ENCODE peak calls at places on chromosomes 16 and 17, in seven cellular contexts. One of them, this sample, is unnamed.

GRCh38 chr17:57215317-57215716 is 41.0 kb upstream of the MSI2 start:
- DNase-seq in HepG2: no peak
- DNase-seq in HCT116: no peak
- DNase-seq in K562: peak
- DNase-seq in H1: no peak
- DNase-seq in GM12878: no peak
- DNase-seq in SK-N-SH: no peak
- DNase-seq in this sample: no peak

GRCh38 chr17:75063201-75063600 is 16.2 kb downstream of the KCTD2 start:
- DNase-seq in K562: no peak
- DNase-seq in HCT116: no peak
- DNase-seq in HepG2: no peak
- DNase-seq in H1: no peak
- DNase-seq in GM12878: no peak
- DNase-seq in SK-N-SH: no peak
- DNase-seq in this sample: no peak

GRCh38 chr16:19223235-19223847 is 55.3 kb downstream of the SYT17 start:
- DNase-seq in GM12878: no peak
- DNase-seq in HepG2: peak
- DNase-seq in SK-N-SH: no peak
- DNase-seq in H1: peak
- DNase-seq in K562: peak
- DNase-seq in HCT116: peak
- DNase-seq in this sample: no peak

GRCh38 chr17:14926526-14927122 is 338.5 kb downstream of the PMP22 start:
- DNase-seq in H1: peak
- DNase-seq in SK-N-SH: peak
- DNase-seq in HepG2: peak
- DNase-seq in GM12878: no peak
- DNase-seq in HCT116: peak
- DNase-seq in K562: peak
- DNase-seq in this sample: peak

GRCh38 chr17:9644910-9645751 is at the start of gene USP43:
- DNase-seq in K562: peak
- DNase-seq in HCT116: peak
- DNase-seq in GM12878: no peak
- DNase-seq in SK-N-SH: peak
- DNase-seq in HepG2: peak
- DNase-seq in H1: peak
- DNase-seq in this sample: peak

GRCh38 chr17:79991924-79992656 is 43.6 kb downstream of the TBC1D16 start:
- DNase-seq in HepG2: peak
- DNase-seq in GM12878: no peak
- DNase-seq in H1: no peak
- DNase-seq in SK-N-SH: no peak
- DNase-seq in HCT116: no peak
- DNase-seq in K562: no peak
- DNase-seq in this sample: peak

GRCh38 chr17:69058165-69058564 is 2.6 kb downstream of the ABCA9 start:
- DNase-seq in SK-N-SH: no peak
- DNase-seq in HCT116: peak
- DNase-seq in K562: peak
- DNase-seq in H1: no peak
- DNase-seq in GM12878: no peak
- DNase-seq in HepG2: peak
- DNase-seq in this sample: no peak

GRCh38 chr16:84832488-84833141 is 12.8 kb downstream of the CRISPLD2 start:
- DNase-seq in K562: no peak
- DNase-seq in SK-N-SH: no peak
- DNase-seq in HCT116: no peak
- DNase-seq in HepG2: no peak
- DNase-seq in H1: no peak
- DNase-seq in GM12878: no peak
- DNase-seq in this sample: no peak

GRCh38 chr17:44010966-44011647 is 3.7 kb downstream of the TMEM101 start:
- DNase-seq in H1: no peak
- DNase-seq in K562: no peak
- DNase-seq in HepG2: no peak
- DNase-seq in GM12878: no peak
- DNase-seq in HCT116: no peak
- DNase-seq in SK-N-SH: no peak
- DNase-seq in this sample: no peak

GRCh38 chr17:66580178-66580577 is 254.7 kb upstream of the CACNG5 start:
- DNase-seq in HCT116: no peak
- DNase-seq in SK-N-SH: no peak
- DNase-seq in HepG2: peak
- DNase-seq in H1: no peak
- DNase-seq in K562: no peak
- DNase-seq in GM12878: no peak
- DNase-seq in this sample: no peak

GRCh38 chr17:65177901-65178300 is 40.7 kb downstream of the RGS9 start:
- DNase-seq in GM12878: no peak
- DNase-seq in HCT116: no peak
- DNase-seq in H1: no peak
- DNase-seq in SK-N-SH: no peak
- DNase-seq in K562: no peak
- DNase-seq in HepG2: no peak
- DNase-seq in this sample: no peak

GRCh38 chr16:3094289-3095027 is 4.6 kb downstream of the ZSCAN10 start:
- DNase-seq in K562: peak
- DNase-seq in GM12878: no peak
- DNase-seq in HCT116: peak
- DNase-seq in H1: peak
- DNase-seq in HepG2: peak
- DNase-seq in SK-N-SH: peak
- DNase-seq in this sample: peak

GRCh38 chr17:16519021-16519420 is 27.0 kb upstream of the LRRC75A start:
- DNase-seq in SK-N-SH: no peak
- DNase-seq in HCT116: no peak
- DNase-seq in HepG2: no peak
- DNase-seq in H1: no peak
- DNase-seq in GM12878: no peak
- DNase-seq in K562: no peak
- DNase-seq in this sample: no peak

GRCh38 chr16:79845734-79846135 is 245.2 kb upstream of the MAF start:
- DNase-seq in GM12878: no peak
- DNase-seq in HepG2: no peak
- DNase-seq in K562: peak
- DNase-seq in SK-N-SH: no peak
- DNase-seq in HCT116: no peak
- DNase-seq in H1: no peak
- DNase-seq in this sample: no peak

GRCh38 chr17:28807925-28808641 is 34.5 kb downstream of the FAM222B start:
- DNase-seq in HepG2: peak
- DNase-seq in K562: peak
- DNase-seq in H1: no peak
- DNase-seq in HCT116: peak
- DNase-seq in SK-N-SH: no peak
- DNase-seq in GM12878: no peak
- DNase-seq in this sample: peak

GRCh38 chr17:38851434-38851833 is 2.1 kb downstream of the RPL23 start:
- DNase-seq in SK-N-SH: no peak
- DNase-seq in HCT116: no peak
- DNase-seq in GM12878: no peak
- DNase-seq in H1: no peak
- DNase-seq in K562: no peak
- DNase-seq in HepG2: no peak
- DNase-seq in this sample: no peak

GRCh38 chr17:67412057-67412456 is 35.0 kb downstream of the PITPNC1 start:
- DNase-seq in H1: no peak
- DNase-seq in SK-N-SH: no peak
- DNase-seq in K562: no peak
- DNase-seq in HCT116: no peak
- DNase-seq in HepG2: no peak
- DNase-seq in GM12878: no peak
- DNase-seq in this sample: no peak

GRCh38 chr17:57257213-57257873 is 1.0 kb downstream of the MSI2 start:
- DNase-seq in HCT116: no peak
- DNase-seq in K562: peak
- DNase-seq in H1: peak
- DNase-seq in SK-N-SH: peak
- DNase-seq in HepG2: no peak
- DNase-seq in GM12878: no peak
- DNase-seq in this sample: no peak

DNA sequence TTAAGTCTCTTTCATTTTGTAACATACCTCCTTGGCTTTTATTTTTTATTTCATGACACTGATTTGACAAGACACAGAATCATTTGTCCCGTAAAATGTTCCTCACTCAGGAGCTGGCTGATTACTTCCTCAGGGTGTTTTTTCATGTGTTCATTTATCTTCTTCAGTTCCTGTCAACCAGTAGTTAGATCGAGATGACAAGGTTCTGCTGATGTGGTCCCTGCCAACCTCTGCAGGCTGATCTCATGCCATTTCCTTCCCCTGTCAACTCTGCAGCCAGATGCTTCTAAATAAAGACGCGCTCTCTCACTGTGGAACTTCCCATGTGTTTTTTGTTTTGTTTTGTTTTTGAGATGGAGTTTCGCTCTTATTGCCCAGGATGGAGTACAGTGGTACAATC is 8.1 kb upstream of the CXCL16 start:
- DNase-seq in HepG2: no peak
- DNase-seq in GM12878: no peak
- DNase-seq in H1: no peak
- DNase-seq in HCT116: no peak
- DNase-seq in SK-N-SH: peak
- DNase-seq in K562: no peak
- DNase-seq in this sample: no peak
- TF ChIP-seq JUND in HepG2: no peak
- TF ChIP-seq JUND in GM12878: no peak
- TF ChIP-seq JUND in H1: no peak
- TF ChIP-seq JUND in HCT116: no peak
- TF ChIP-seq JUND in SK-N-SH: no peak
- TF ChIP-seq JUND in K562: no peak
- TF ChIP-seq JUND in this sample: no peak

DNA sequence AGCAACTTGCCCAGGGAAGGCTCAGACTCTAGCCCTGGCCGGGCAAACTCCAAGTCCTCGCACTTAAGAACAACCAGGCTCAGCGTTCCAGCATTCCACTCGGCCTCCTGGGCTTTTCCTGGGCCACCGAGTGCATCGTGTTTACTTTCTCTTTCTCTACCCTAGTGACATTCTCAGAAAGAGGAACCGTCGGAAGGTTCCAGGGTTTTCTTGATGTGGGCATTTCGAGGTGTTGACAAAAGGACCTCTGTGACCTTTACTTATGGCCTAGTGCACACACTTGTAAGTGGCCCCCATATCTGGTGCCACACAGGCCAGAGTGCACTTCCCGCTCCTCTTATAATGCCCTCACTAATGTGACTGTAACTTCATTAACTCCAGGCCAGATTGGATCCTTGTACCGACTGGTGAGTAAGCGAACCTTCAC is 3.1 kb upstream of the BANP start:
- DNase-seq in H1: no peak
- DNase-seq in GM12878: no peak
- DNase-seq in SK-N-SH: no peak
- DNase-seq in HepG2: peak
- DNase-seq in K562: no peak
- DNase-seq in HCT116: no peak
- DNase-seq in this sample: no peak
- TF ChIP-seq JUND in H1: no peak
- TF ChIP-seq JUND in GM12878: no peak
- TF ChIP-seq JUND in SK-N-SH: no peak
- TF ChIP-seq JUND in HepG2: no peak
- TF ChIP-seq JUND in K562: no peak
- TF ChIP-seq JUND in HCT116: no peak
- TF ChIP-seq JUND in this sample: no peak

DNA sequence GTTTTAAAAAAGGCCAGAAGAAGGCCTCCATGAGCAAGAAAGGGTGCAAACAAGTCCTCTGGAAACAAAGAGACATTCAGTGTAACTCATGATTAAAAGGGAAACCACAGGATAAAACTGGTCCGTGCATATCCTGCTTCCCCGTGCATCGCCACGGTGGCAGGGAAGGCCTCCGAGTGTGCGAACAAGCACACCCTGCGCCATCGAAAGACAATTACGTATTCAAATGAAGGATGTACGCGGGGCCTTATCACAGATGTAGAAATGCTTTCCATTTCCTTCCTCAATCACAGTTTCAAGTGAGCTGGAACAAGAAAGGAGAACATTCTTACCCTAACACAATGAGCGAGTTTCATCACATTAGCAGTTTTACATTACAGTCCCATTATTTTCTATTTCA is 48.3 kb downstream of the TOX3 start:
- DNase-seq in SK-N-SH: no peak
- DNase-seq in HepG2: no peak
- DNase-seq in GM12878: no peak
- DNase-seq in K562: no peak
- DNase-seq in HCT116: no peak
- DNase-seq in H1: no peak
- DNase-seq in this sample: no peak
- TF ChIP-seq JUND in SK-N-SH: no peak
- TF ChIP-seq JUND in HepG2: no peak
- TF ChIP-seq JUND in GM12878: no peak
- TF ChIP-seq JUND in K562: no peak
- TF ChIP-seq JUND in HCT116: no peak
- TF ChIP-seq JUND in H1: no peak
- TF ChIP-seq JUND in this sample: no peak

GRCh38 chr16:57617604-57618111 is 10.8 kb upstream of the ADGRG1 start:
- DNase-seq in HCT116: no peak
- DNase-seq in H1: peak
- DNase-seq in HepG2: no peak
- DNase-seq in SK-N-SH: peak
- DNase-seq in K562: no peak
- DNase-seq in GM12878: no peak
- DNase-seq in this sample: no peak
- TF ChIP-seq JUND in HCT116: no peak
- TF ChIP-seq JUND in H1: no peak
- TF ChIP-seq JUND in HepG2: no peak
- TF ChIP-seq JUND in SK-N-SH: no peak
- TF ChIP-seq JUND in K562: no peak
- TF ChIP-seq JUND in GM12878: no peak
- TF ChIP-seq JUND in this sample: no peak

DNA sequence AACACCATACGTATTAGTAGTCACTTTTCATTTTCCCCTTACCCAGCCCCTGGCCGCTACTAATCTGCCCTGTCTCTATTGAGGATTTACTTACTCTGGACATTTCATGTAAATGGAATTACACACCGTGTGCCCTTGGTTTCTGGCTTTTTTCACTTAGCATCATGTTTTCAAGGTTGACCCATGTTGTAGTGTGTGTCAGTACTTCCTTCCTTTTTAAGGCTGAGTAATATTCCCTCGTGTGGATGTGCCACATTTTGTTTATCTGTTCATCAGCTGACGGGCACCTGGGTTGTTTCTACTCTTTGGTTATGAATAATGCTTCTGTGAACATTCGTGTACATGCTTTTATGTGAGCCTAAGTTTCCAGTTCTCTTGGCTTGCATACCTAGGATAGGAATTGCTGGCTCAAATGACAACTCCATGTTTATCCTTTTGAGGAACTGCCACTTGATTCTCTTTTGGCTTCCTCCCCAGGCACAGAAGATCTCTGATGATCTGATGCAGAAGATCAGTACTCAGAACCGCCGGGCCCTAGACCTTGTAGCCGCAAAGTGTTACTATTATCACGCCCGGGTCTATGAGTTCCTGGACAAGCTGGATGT is 7.7 kb downstream of the PSMD3 start:
- DNase-seq in HepG2: no peak
- DNase-seq in HCT116: no peak
- DNase-seq in H1: no peak
- DNase-seq in K562: no peak
- DNase-seq in GM12878: no peak
- DNase-seq in SK-N-SH: no peak
- DNase-seq in this sample: no peak
- TF ChIP-seq JUND in HepG2: no peak
- TF ChIP-seq JUND in HCT116: no peak
- TF ChIP-seq JUND in H1: no peak
- TF ChIP-seq JUND in K562: no peak
- TF ChIP-seq JUND in GM12878: no peak
- TF ChIP-seq JUND in SK-N-SH: no peak
- TF ChIP-seq JUND in this sample: no peak

This sample was measured in T47D.